ENCODE peak calls at places on chromosomes 4 and X, in ten cellular contexts. O is psoas muscle, E is pancreas, Q is kidney, N is GM06990, F is epithelial cell of proximal tubule, Y is sigmoid colon, C is A549, P is left ventricle myocardium inferior, Z is GM23248. G is an unnamed sample.

GRCh38 chrX:101287402-101287801 is 3.7 kb downstream of the TAF7L start:
- DNase-seq in O (no peak), Y (no peak), C (peak), E (no peak), Z (peak), Q (no peak), P (no peak), N (no peak), F (no peak), G (no peak)

GRCh38 chr4:187396106-187396505 is 599.5 kb upstream of the ZFP42 start:
- DNase-seq in E (no peak), F (no peak), N (no peak), Y (no peak), Q (no peak), O (no peak), P (no peak), Z (no peak), C (no peak), G (no peak)

GRCh38 chr4:102758241-102758871 is 2.4 kb downstream of the MANBA start:
- DNase-seq in Q (no peak), O (no peak), N (no peak), C (no peak), E (no peak), Z (no peak), P (no peak), F (no peak), Y (no peak), G (no peak)

GRCh38 chr4:21763865-21764264 is 184.7 kb downstream of the KCNIP4 start:
- DNase-seq in N (no peak), E (no peak), F (no peak), Q (no peak), Z (no peak), C (no peak), O (no peak), P (no peak), Y (no peak), G (no peak)

GRCh38 chrX:7117587-7117986 is 29.9 kb upstream of the STS start:
- DNase-seq in C (no peak), F (no peak), Q (no peak), E (no peak), P (no peak), N (peak), Y (no peak), Z (no peak), O (no peak), G (no peak)

GRCh38 chr4:97139796-97140195 is 1003.5 kb downstream of the STPG2 start:
- DNase-seq in Q (no peak), F (no peak), Y (no peak), Z (no peak), E (no peak), C (no peak), O (no peak), P (no peak), N (no peak), G (no peak)

GRCh38 chr4:89737888-89738287 is 99.1 kb downstream of the SNCA start:
- DNase-seq in C (no peak), P (no peak), E (no peak), F (no peak), Z (peak), O (no peak), Q (no peak), Y (no peak), N (no peak), G (no peak)

GRCh38 chr4:158667651-158668198 is 4.0 kb downstream of the C4orf46 start:
- DNase-seq in P (no peak), C (peak), O (no peak), Z (peak), Y (no peak), E (no peak), N (no peak), Q (no peak), F (no peak), G (no peak)

GRCh38 chrX:118823263-118824172 is at the start of gene ZCCHC12:
- DNase-seq in F (no peak), Z (peak), C (peak), Q (no peak), E (peak), N (peak), O (peak), P (peak), Y (peak), G (no peak)

GRCh38 chr4:39042365-39042764 is 10.2 kb upstream of the TMEM156 start:
- DNase-seq in F (no peak), N (no peak), Q (no peak), Z (no peak), P (no peak), O (no peak), Y (no peak), C (no peak), E (no peak), G (no peak)

GRCh38 chr4:39044947-39045734 is 12.9 kb upstream of the TMEM156 start:
- DNase-seq in P (peak), Q (no peak), E (peak), Z (peak), C (no peak), F (no peak), O (peak), N (no peak), Y (peak), G (no peak)

GRCh38 chr4:39043697-39044363 is 11.6 kb upstream of the TMEM156 start:
- DNase-seq in E (no peak), Y (no peak), F (no peak), O (no peak), Z (peak), N (no peak), P (no peak), Q (no peak), C (no peak), G (no peak)

GRCh38 chr4:39044364-39044946 is 12.2 kb upstream of the TMEM156 start:
- DNase-seq in F (no peak), Y (peak), E (peak), Q (peak), P (peak), Z (peak), C (peak), O (peak), N (peak), G (peak)

GRCh38 chr4:39043058-39043696 is 11.0 kb upstream of the TMEM156 start:
- DNase-seq in C (no peak), Z (no peak), F (no peak), E (no peak), Q (no peak), O (no peak), N (no peak), P (no peak), Y (no peak), G (no peak)
- H3K4me3 ChIP-seq in C (peak), Z (no peak), F (no peak), E (no peak), Q (no peak), O (no peak), N (peak), P (peak), Y (peak), G (no peak)

GRCh38 chr4:54844911-54845310 is 187.2 kb downstream of the KIT start:
- DNase-seq in F (no peak), E (no peak), N (no peak), Y (no peak), O (no peak), Z (no peak), C (no peak), P (no peak), Q (no peak), G (no peak)
- H3K4me3 ChIP-seq in F (no peak), E (no peak), N (no peak), Y (no peak), O (no peak), Z (no peak), C (no peak), P (no peak), Q (no peak), G (no peak)

DNA sequence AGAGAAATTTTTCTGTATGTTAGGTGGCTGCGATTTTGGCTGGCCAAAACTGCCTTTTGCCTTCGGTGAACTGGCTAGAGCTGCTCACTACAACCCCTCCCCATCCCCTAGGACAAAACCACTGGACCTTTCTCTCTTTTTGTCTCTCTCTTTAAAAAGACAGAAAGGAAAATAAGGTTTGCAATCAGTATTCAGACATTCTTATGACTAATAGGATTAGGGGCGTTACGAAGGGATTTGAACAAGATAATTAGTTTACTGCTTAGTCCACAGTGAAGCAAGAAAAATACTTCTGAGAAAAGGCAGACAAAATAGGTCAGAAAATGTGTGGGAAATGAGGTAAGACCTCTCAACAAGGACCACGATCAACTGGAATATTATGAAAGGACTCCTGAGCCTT is 180.4 kb downstream of the SLIT2 start:
- DNase-seq in Y (no peak), Z (peak), F (no peak), O (no peak), N (no peak), Q (no peak), E (no peak), C (no peak), P (no peak), G (no peak)
- H3K4me3 ChIP-seq in Y (peak), Z (peak), F (no peak), O (no peak), N (no peak), Q (peak), E (no peak), C (no peak), P (peak), G (no peak)

GRCh38 chrX:1520350-1520749 is 16.6 kb downstream of the P2RY8 start:
- DNase-seq in O (no peak), Z (no peak), E (no peak), N (no peak), C (no peak), F (no peak), Q (no peak), Y (no peak), P (no peak), G (no peak)

GRCh38 chrX:1524874-1525582 is 12.0 kb downstream of the P2RY8 start:
- DNase-seq in Z (no peak), E (no peak), Y (no peak), Q (no peak), F (no peak), P (no peak), O (no peak), C (no peak), N (no peak), G (no peak)

GRCh38 chrX:1518512-1518911 is 18.5 kb downstream of the P2RY8 start:
- DNase-seq in E (no peak), P (no peak), Y (no peak), C (no peak), Z (no peak), N (no peak), F (no peak), Q (no peak), O (no peak), G (no peak)

GRCh38 chrX:1519022-1519497 is 17.9 kb downstream of the P2RY8 start:
- DNase-seq in O (no peak), P (no peak), F (no peak), N (no peak), E (no peak), Q (no peak), C (no peak), Y (no peak), Z (no peak), G (no peak)

DNA sequence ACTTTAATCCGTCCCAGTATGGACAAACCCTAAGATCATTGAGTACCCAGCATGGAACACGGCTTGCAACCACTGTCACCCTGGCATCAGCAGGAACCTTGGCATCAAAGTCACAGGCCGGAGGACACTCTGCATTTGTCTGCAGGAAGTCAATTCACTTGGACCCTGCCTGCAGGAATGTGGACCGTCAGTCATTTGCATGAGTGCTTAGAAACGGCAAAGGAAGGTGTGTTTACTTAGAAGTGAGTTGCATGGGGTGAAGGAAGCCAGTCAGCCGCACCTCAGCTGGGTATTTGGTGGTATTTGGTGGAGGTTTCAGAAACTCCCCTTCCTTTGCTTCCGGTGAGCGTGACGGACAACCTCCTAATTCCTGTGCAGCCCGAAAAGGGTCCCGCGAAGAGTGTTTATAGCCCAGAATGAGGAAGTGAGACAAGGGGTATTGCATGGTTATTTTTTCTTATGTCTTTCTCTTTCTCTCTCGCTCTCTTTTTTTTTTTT is 15.5 kb downstream of the P2RY8 start:
- DNase-seq in E (no peak), O (no peak), F (no peak), Z (no peak), P (no peak), Q (no peak), N (peak), C (no peak), Y (no peak), G (no peak)
- H3K4me3 ChIP-seq in E (no peak), O (no peak), F (no peak), Z (no peak), P (no peak), Q (no peak), N (peak), C (no peak), Y (no peak), G (no peak)

GRCh38 chr4:118883861-118884260 is 4.8 kb upstream of the SYNPO2 start:
- DNase-seq in C (no peak), N (no peak), O (no peak), Y (no peak), F (no peak), Z (peak), E (no peak), P (no peak), Q (no peak), G (no peak)

GRCh38 chr4:118889313-118889694 is 650 bp downstream of the SYNPO2 start:
- DNase-seq in P (no peak), C (no peak), Z (peak), F (no peak), Q (no peak), O (no peak), Y (peak), E (no peak), N (no peak), G (no peak)

GRCh38 chr4:118888666-118889312 is at the start of gene SYNPO2:
- DNase-seq in Q (peak), O (peak), N (peak), F (no peak), E (peak), Y (peak), Z (peak), C (peak), P (peak), G (no peak)

GRCh38 chr4:118881512-118882146 is 7.0 kb upstream of the SYNPO2 start:
- DNase-seq in E (no peak), O (no peak), Q (no peak), Y (no peak), P (no peak), N (no peak), Z (no peak), F (no peak), C (no peak), G (peak)

GRCh38 chr4:118884716-118885115 is 3.9 kb upstream of the SYNPO2 start:
- DNase-seq in O (no peak), Z (no peak), E (no peak), Y (no peak), Q (no peak), N (no peak), C (no peak), F (no peak), P (no peak), G (no peak)
- H3K4me3 ChIP-seq in O (no peak), Z (no peak), E (no peak), Y (no peak), Q (no peak), N (no peak), C (no peak), F (no peak), P (no peak), G (no peak)